ENCODE peak calls at places on chromosome 17, in seven cellular contexts. One of them, this sample, is unnamed.
A peak's percentile ranks its signal among the peaks of the same experiment; 100 is the strongest.

GRCh38 chr17:58626905-58627304 is 64.9 kb downstream of the TEX14 start:
- DNase-seq in hepatic stellate cell: no peak
- DNase-seq in A549: no peak
- DNase-seq in ureter: no peak
- DNase-seq in left colon: no peak
- DNase-seq in Calu3: no peak
- DNase-seq in anterior cingulate cortex: no peak
- DNase-seq in this sample: no peak

GRCh38 chr17:72840019-72840418 is 252.5 kb downstream of the SLC39A11 start:
- DNase-seq in hepatic stellate cell: no peak
- DNase-seq in Calu3: no peak
- DNase-seq in left colon: no peak
- DNase-seq in ureter: no peak
- DNase-seq in A549: no peak
- DNase-seq in anterior cingulate cortex: no peak
- DNase-seq in this sample: peak; percentile 17

GRCh38 chr17:42424991-42425610 is 2.0 kb upstream of the CAVIN1 start:
- DNase-seq in A549: no peak
- DNase-seq in hepatic stellate cell: no peak
- DNase-seq in Calu3: no peak
- DNase-seq in left colon: no peak
- DNase-seq in anterior cingulate cortex: no peak
- DNase-seq in ureter: no peak
- DNase-seq in this sample: no peak

GRCh38 chr17:76535788-76536510 is 1.6 kb downstream of the CYGB start:
- DNase-seq in A549: no peak
- DNase-seq in Calu3: no peak
- DNase-seq in left colon: no peak
- DNase-seq in anterior cingulate cortex: no peak
- DNase-seq in hepatic stellate cell: no peak
- DNase-seq in ureter: no peak
- DNase-seq in this sample: no peak

GRCh38 chr17:51914613-51915012 is 243.9 kb downstream of the CA10 start:
- DNase-seq in hepatic stellate cell: no peak
- DNase-seq in A549: no peak
- DNase-seq in Calu3: no peak
- DNase-seq in left colon: no peak
- DNase-seq in ureter: no peak
- DNase-seq in anterior cingulate cortex: no peak
- DNase-seq in this sample: no peak

GRCh38 chr17:40493697-40494096 is 7.7 kb downstream of the TNS4 start:
- DNase-seq in ureter: peak; percentile 74
- DNase-seq in A549: no peak
- DNase-seq in left colon: no peak
- DNase-seq in Calu3: no peak
- DNase-seq in anterior cingulate cortex: no peak
- DNase-seq in hepatic stellate cell: no peak
- DNase-seq in this sample: no peak

GRCh38 chr17:55089955-55090573 is 121.5 kb downstream of the STXBP4 start:
- DNase-seq in left colon: no peak
- DNase-seq in hepatic stellate cell: no peak
- DNase-seq in A549: peak; percentile 8
- DNase-seq in ureter: no peak
- DNase-seq in Calu3: no peak
- DNase-seq in anterior cingulate cortex: no peak
- DNase-seq in this sample: no peak

GRCh38 chr17:18261146-18261515 is 669 bp downstream of the MIEF2 start:
- DNase-seq in ureter: peak; percentile 73
- DNase-seq in A549: peak; percentile 85
- DNase-seq in hepatic stellate cell: peak; percentile 81
- DNase-seq in anterior cingulate cortex: no peak
- DNase-seq in left colon: peak; percentile 71
- DNase-seq in Calu3: peak; percentile 68
- DNase-seq in this sample: peak; percentile 5

GRCh38 chr17:63458478-63458877 is 12.4 kb upstream of the CYB561 start:
- DNase-seq in hepatic stellate cell: no peak
- DNase-seq in Calu3: no peak
- DNase-seq in ureter: no peak
- DNase-seq in anterior cingulate cortex: no peak
- DNase-seq in left colon: no peak
- DNase-seq in A549: no peak
- DNase-seq in this sample: no peak

GRCh38 chr17:67990909-67991308 is 5.4 kb downstream of the C17orf58 start:
- DNase-seq in Calu3: no peak
- DNase-seq in ureter: no peak
- DNase-seq in hepatic stellate cell: no peak
- DNase-seq in left colon: no peak
- DNase-seq in anterior cingulate cortex: no peak
- DNase-seq in A549: no peak
- DNase-seq in this sample: no peak

GRCh38 chr17:81228834-81229665 is 6.3 kb upstream of the CEP131 start:
- DNase-seq in A549: no peak
- DNase-seq in left colon: no peak
- DNase-seq in ureter: no peak
- DNase-seq in anterior cingulate cortex: no peak
- DNase-seq in Calu3: no peak
- DNase-seq in hepatic stellate cell: no peak
- DNase-seq in this sample: no peak

GRCh38 chr17:46811978-46812583 is 6.4 kb downstream of the WNT3 start:
- DNase-seq in A549: no peak
- DNase-seq in Calu3: no peak
- DNase-seq in left colon: no peak
- DNase-seq in ureter: no peak
- DNase-seq in hepatic stellate cell: no peak
- DNase-seq in anterior cingulate cortex: no peak
- DNase-seq in this sample: no peak

GRCh38 chr17:49371178-49371834 is 9.3 kb upstream of the ZNF652 start:
- DNase-seq in A549: no peak
- DNase-seq in left colon: no peak
- DNase-seq in anterior cingulate cortex: no peak
- DNase-seq in hepatic stellate cell: no peak
- DNase-seq in ureter: no peak
- DNase-seq in Calu3: no peak
- DNase-seq in this sample: no peak

GRCh38 chr17:81566461-81567126 is 14.4 kb upstream of the FAAP100 start:
- DNase-seq in A549: peak; percentile 85
- DNase-seq in anterior cingulate cortex: no peak
- DNase-seq in left colon: peak; percentile 68
- DNase-seq in ureter: peak; percentile 75
- DNase-seq in hepatic stellate cell: peak; percentile 92
- DNase-seq in Calu3: peak; percentile 69
- DNase-seq in this sample: peak; percentile 85

GRCh38 chr17:78375401-78376079 is 2.9 kb upstream of the PGS1 start:
- DNase-seq in Calu3: no peak
- DNase-seq in hepatic stellate cell: peak; percentile 85
- DNase-seq in anterior cingulate cortex: no peak
- DNase-seq in A549: no peak
- DNase-seq in ureter: peak; percentile 56
- DNase-seq in left colon: peak; percentile 65
- DNase-seq in this sample: no peak

GRCh38 chr17:6104956-6105355 is 34.8 kb downstream of the WSCD1 start:
- DNase-seq in Calu3: no peak
- DNase-seq in left colon: peak; percentile 57
- DNase-seq in ureter: no peak
- DNase-seq in A549: no peak
- DNase-seq in hepatic stellate cell: no peak
- DNase-seq in anterior cingulate cortex: no peak
- DNase-seq in this sample: no peak

GRCh38 chr17:74715144-74715543 is 2.4 kb upstream of the CD300LF start:
- DNase-seq in hepatic stellate cell: no peak
- DNase-seq in anterior cingulate cortex: no peak
- DNase-seq in left colon: no peak
- DNase-seq in A549: no peak
- DNase-seq in ureter: no peak
- DNase-seq in Calu3: peak; percentile 69
- DNase-seq in this sample: no peak

GRCh38 chr17:8574687-8575086 is 55.8 kb downstream of the MYH10 start:
- DNase-seq in left colon: no peak
- DNase-seq in A549: no peak
- DNase-seq in Calu3: no peak
- DNase-seq in hepatic stellate cell: no peak
- DNase-seq in ureter: no peak
- DNase-seq in anterior cingulate cortex: no peak
- DNase-seq in this sample: no peak

GRCh38 chr17:1577186-1577585 is 14.6 kb upstream of the PITPNA start:
- DNase-seq in anterior cingulate cortex: peak; percentile 70
- DNase-seq in hepatic stellate cell: peak; percentile 90
- DNase-seq in Calu3: peak; percentile 20
- DNase-seq in A549: no peak
- DNase-seq in left colon: peak; percentile 83
- DNase-seq in ureter: peak; percentile 88
- DNase-seq in this sample: peak; percentile 68

GRCh38 chr17:75084039-75084660 is 3.6 kb upstream of the SLC16A5 start:
- DNase-seq in A549: no peak
- DNase-seq in Calu3: no peak
- DNase-seq in ureter: no peak
- DNase-seq in anterior cingulate cortex: no peak
- DNase-seq in left colon: no peak
- DNase-seq in hepatic stellate cell: no peak
- DNase-seq in this sample: no peak

GRCh38 chr17:7557825-7558543 is 566 bp upstream of the TNFSF13 start:
- DNase-seq in anterior cingulate cortex: peak; percentile 59
- DNase-seq in A549: no peak
- DNase-seq in ureter: peak; percentile 91
- DNase-seq in hepatic stellate cell: peak; percentile 40
- DNase-seq in Calu3: peak; percentile 93
- DNase-seq in left colon: peak; percentile 97
- DNase-seq in this sample: peak; percentile 68

GRCh38 chr17:63349478-63350000 is 96.6 kb downstream of the CYB561 start:
- DNase-seq in left colon: no peak
- DNase-seq in ureter: no peak
- DNase-seq in anterior cingulate cortex: no peak
- DNase-seq in A549: no peak
- DNase-seq in Calu3: no peak
- DNase-seq in hepatic stellate cell: peak; percentile 32
- DNase-seq in this sample: no peak